ENCODE peak calls at places on chromosomes 12 and 14, in four cellular contexts. One of them, this sample, is unnamed.

GRCh38 chr14:91127411-91127810 is 13.5 kb downstream of the DGLUCY start:
- DNase-seq in NCI-H510A: no peak
- DNase-seq in omental fat pad: no peak
- DNase-seq in stomach: peak; percentile 90
- DNase-seq in this sample: peak; percentile 80

GRCh38 chr14:95597784-95598204 is 62.9 kb downstream of the GLRX5 start:
- DNase-seq in NCI-H510A: peak; percentile 67
- DNase-seq in omental fat pad: no peak
- DNase-seq in stomach: no peak
- DNase-seq in this sample: no peak

GRCh38 chr14:67517083-67517482 is 16.0 kb upstream of the PLEKHH1 start:
- DNase-seq in NCI-H510A: no peak
- DNase-seq in omental fat pad: no peak
- DNase-seq in stomach: peak; percentile 56
- DNase-seq in this sample: peak; percentile 61

GRCh38 chr14:105499256-105500035 is 8.4 kb downstream of the TEDC1 start:
- DNase-seq in NCI-H510A: no peak
- DNase-seq in omental fat pad: peak; percentile 11
- DNase-seq in stomach: no peak
- DNase-seq in this sample: no peak

GRCh38 chr12:54977155-54977554 is 7.4 kb downstream of the TESPA1 start:
- DNase-seq in NCI-H510A: no peak
- DNase-seq in omental fat pad: no peak
- DNase-seq in stomach: no peak
- DNase-seq in this sample: no peak

GRCh38 chr12:968561-968960 is 19.1 kb upstream of the RAD52 start:
- DNase-seq in NCI-H510A: no peak
- DNase-seq in omental fat pad: no peak
- DNase-seq in stomach: no peak
- DNase-seq in this sample: no peak

GRCh38 chr12:48865441-48866290 is at the start of gene RND1:
- DNase-seq in NCI-H510A: peak; percentile 91
- DNase-seq in omental fat pad: peak; percentile 65
- DNase-seq in stomach: peak; percentile 95
- DNase-seq in this sample: peak; percentile 93

GRCh38 chr12:98345308-98345876 is 170.0 kb upstream of the TMPO start:
- DNase-seq in NCI-H510A: no peak
- DNase-seq in omental fat pad: no peak
- DNase-seq in stomach: no peak
- DNase-seq in this sample: no peak

GRCh38 chr12:131916306-131917138 is 12.6 kb upstream of the PUS1 start:
- DNase-seq in NCI-H510A: no peak
- DNase-seq in omental fat pad: no peak
- DNase-seq in stomach: no peak
- DNase-seq in this sample: peak; percentile 70

GRCh38 chr12:85244561-85244960 is 35.5 kb upstream of the ALX1 start:
- DNase-seq in NCI-H510A: no peak
- DNase-seq in omental fat pad: no peak
- DNase-seq in stomach: no peak
- DNase-seq in this sample: no peak

GRCh38 chr12:19967486-19967885 is 400.9 kb upstream of the PDE3A start:
- DNase-seq in NCI-H510A: peak; percentile 48
- DNase-seq in omental fat pad: no peak
- DNase-seq in stomach: no peak
- DNase-seq in this sample: no peak

GRCh38 chr14:92352158-92352985 is 29.4 kb downstream of the SLC24A4 start:
- DNase-seq in NCI-H510A: no peak
- DNase-seq in omental fat pad: no peak
- DNase-seq in stomach: no peak
- DNase-seq in this sample: no peak

GRCh38 chr12:48882325-48882687 is 16.6 kb upstream of the RND1 start:
- DNase-seq in NCI-H510A: no peak
- DNase-seq in omental fat pad: no peak
- DNase-seq in stomach: peak; percentile 56
- DNase-seq in this sample: peak; percentile 40

GRCh38 chr14:79285263-79285662 is 926.0 kb downstream of the DIO2 start:
- DNase-seq in NCI-H510A: no peak
- DNase-seq in omental fat pad: no peak
- DNase-seq in stomach: no peak
- DNase-seq in this sample: no peak

GRCh38 chr14:89093083-89093482 is 268.6 kb downstream of the TTC8 start:
- DNase-seq in NCI-H510A: no peak
- DNase-seq in omental fat pad: no peak
- DNase-seq in stomach: no peak
- DNase-seq in this sample: no peak

This sample was measured in right lobe of liver.